ENCODE peak calls at places on chromosome 6, in ten cellular contexts. J, B, K, L, V, A, D, C, T and M are unnamed samples.

GRCh38 chr6:114187563-114187962 is 155.3 kb downstream of the HS3ST5 start:
- DNase-seq in J (no peak), B (no peak), K (no peak), L (no peak), V (no peak), A (no peak), D (no peak), C (no peak), T (no peak), M (no peak)

GRCh38 chr6:146857960-146858308 is 259.2 kb downstream of the ADGB start:
- DNase-seq in J (no peak), B (no peak), K (no peak), L (no peak), V (peak; percentile 65), A (peak; percentile 2), D (no peak), C (peak; percentile 80), T (no peak), M (peak; percentile 50)

GRCh38 chr6:56613247-56613851 is 29.3 kb downstream of the DST start:
- DNase-seq in J (no peak), B (no peak), K (no peak), L (no peak), V (no peak), A (no peak), D (no peak), C (no peak), T (no peak), M (no peak)

GRCh38 chr6:84739866-84740208 is 24.6 kb downstream of the TBX18 start:
- DNase-seq in J (no peak), B (no peak), K (no peak), L (no peak), V (no peak), A (no peak), D (no peak), C (no peak), T (no peak), M (no peak)

GRCh38 chr6:94045473-94045872 is 626.1 kb upstream of the EPHA7 start:
- DNase-seq in J (no peak), B (no peak), K (no peak), L (no peak), V (no peak), A (no peak), D (no peak), C (peak; percentile 28), T (no peak), M (no peak)

GRCh38 chr6:154995241-154996162 is at the start of gene TIAM2:
- DNase-seq in J (no peak), B (no peak), K (no peak), L (peak; percentile 29), V (no peak), A (peak; percentile 25), D (peak; percentile 67), C (peak; percentile 68), T (no peak), M (no peak)

GRCh38 chr6:105120570-105120969 is 59.2 kb downstream of the POPDC3 start:
- DNase-seq in J (no peak), B (no peak), K (no peak), L (no peak), V (no peak), A (no peak), D (no peak), C (no peak), T (no peak), M (no peak)

GRCh38 chr6:108588586-108588985 is 27.9 kb downstream of the FOXO3 start:
- DNase-seq in J (no peak), B (no peak), K (no peak), L (peak; percentile 68), V (no peak), A (no peak), D (peak; percentile 67), C (peak; percentile 38), T (no peak), M (no peak)

GRCh38 chr6:140079328-140079727 is 704.9 kb upstream of the CITED2 start:
- DNase-seq in J (peak; percentile 53), B (no peak), K (no peak), L (peak; percentile 98), V (no peak), A (no peak), D (no peak), C (peak; percentile 13), T (peak; percentile 22), M (no peak)

GRCh38 chr6:72619883-72620696 is 1.8 kb upstream of the KCNQ5 start:
- DNase-seq in J (no peak), B (peak; percentile 50), K (peak; percentile 34), L (peak; percentile 51), V (peak; percentile 81), A (no peak), D (no peak), C (peak; percentile 31), T (no peak), M (peak; percentile 61)

GRCh38 chr6:131295081-131295480 is 159.8 kb downstream of the AKAP7 start:
- DNase-seq in J (no peak), B (no peak), K (no peak), L (no peak), V (no peak), A (no peak), D (no peak), C (no peak), T (no peak), M (no peak)

GRCh38 chr6:90251295-90251992 is 45.2 kb downstream of the BACH2 start:
- DNase-seq in J (no peak), B (no peak), K (no peak), L (no peak), V (no peak), A (no peak), D (no peak), C (no peak), T (no peak), M (no peak)

GRCh38 chr6:20870493-20870892 is 336.2 kb downstream of the CDKAL1 start:
- DNase-seq in J (no peak), B (no peak), K (no peak), L (no peak), V (peak; percentile 22), A (no peak), D (no peak), C (no peak), T (no peak), M (no peak)

GRCh38 chr6:39696986-39697788 is 28.0 kb downstream of the KIF6 start:
- DNase-seq in J (no peak), B (no peak), K (no peak), L (no peak), V (no peak), A (no peak), D (no peak), C (no peak), T (no peak), M (no peak)

GRCh38 chr6:43277643-43278523 is 20.2 kb upstream of the SLC22A7 start:
- DNase-seq in J (no peak), B (no peak), K (no peak), L (no peak), V (no peak), A (no peak), D (no peak), C (no peak), T (no peak), M (no peak)

GRCh38 chr6:48825501-48826317 is 637.3 kb downstream of the MMUT start:
- DNase-seq in J (no peak), B (no peak), K (no peak), L (peak; percentile 59), V (no peak), A (no peak), D (no peak), C (no peak), T (no peak), M (no peak)
- H3K27ac ChIP-seq in J (no peak overlapping the region), B (no peak overlapping the region), K (no peak overlapping the region), L (no peak overlapping the region), V (no peak overlapping the region), A (peak overlapping the region; percentile 81), D (peak overlapping the region; percentile 99), C (no peak overlapping the region), T (no peak overlapping the region), M (no peak overlapping the region)

GRCh38 chr6:14335071-14335470 is 217.5 kb downstream of the CD83 start:
- DNase-seq in J (no peak), B (no peak), K (no peak), L (no peak), V (no peak), A (no peak), D (no peak), C (no peak), T (no peak), M (no peak)
- H3K27ac ChIP-seq in J (no peak overlapping the region), B (no peak overlapping the region), K (no peak overlapping the region), L (no peak overlapping the region), V (no peak overlapping the region), A (no peak overlapping the region), D (no peak overlapping the region), C (no peak overlapping the region), T (no peak overlapping the region), M (no peak overlapping the region)

GRCh38 chr6:137210903-137211302 is 8.3 kb downstream of the IFNGR1 start:
- DNase-seq in J (no peak), B (no peak), K (no peak), L (peak; percentile 83), V (no peak), A (no peak), D (no peak), C (no peak), T (no peak), M (no peak)
- H3K27ac ChIP-seq in J (no peak overlapping the region), B (peak overlapping the region; percentile 6), K (no peak overlapping the region), L (no peak overlapping the region), V (no peak overlapping the region), A (no peak overlapping the region), D (no peak overlapping the region), C (no peak overlapping the region), T (peak overlapping the region; percentile 12), M (no peak overlapping the region)

GRCh38 chr6:31899882-31900722 is 1.8 kb downstream of the ZBTB12 start:
- DNase-seq in J (no peak), B (no peak), K (no peak), L (no peak), V (no peak), A (no peak), D (no peak), C (no peak), T (peak; percentile 31), M (no peak)

GRCh38 chr6:31901415-31901952 is 402 bp downstream of the ZBTB12 start:
- DNase-seq in J (no peak), B (peak; percentile 75), K (peak; percentile 55), L (peak; percentile 66), V (peak; percentile 85), A (peak; percentile 31), D (no peak), C (peak; percentile 54), T (peak; percentile 77), M (peak; percentile 75)

GRCh38 chr6:31901953-31902643 is at the start of gene ZBTB12:
- DNase-seq in J (peak; percentile 96), B (peak; percentile 93), K (peak; percentile 84), L (peak; percentile 98), V (peak; percentile 98), A (peak; percentile 77), D (peak; percentile 94), C (peak; percentile 94), T (peak; percentile 94), M (peak; percentile 93)

GRCh38 chr6:31899215-31899614 is 1.7 kb upstream of the EHMT2 start:
- DNase-seq in J (no peak), B (no peak), K (no peak), L (no peak), V (no peak), A (no peak), D (no peak), C (no peak), T (no peak), M (no peak)

DNA sequence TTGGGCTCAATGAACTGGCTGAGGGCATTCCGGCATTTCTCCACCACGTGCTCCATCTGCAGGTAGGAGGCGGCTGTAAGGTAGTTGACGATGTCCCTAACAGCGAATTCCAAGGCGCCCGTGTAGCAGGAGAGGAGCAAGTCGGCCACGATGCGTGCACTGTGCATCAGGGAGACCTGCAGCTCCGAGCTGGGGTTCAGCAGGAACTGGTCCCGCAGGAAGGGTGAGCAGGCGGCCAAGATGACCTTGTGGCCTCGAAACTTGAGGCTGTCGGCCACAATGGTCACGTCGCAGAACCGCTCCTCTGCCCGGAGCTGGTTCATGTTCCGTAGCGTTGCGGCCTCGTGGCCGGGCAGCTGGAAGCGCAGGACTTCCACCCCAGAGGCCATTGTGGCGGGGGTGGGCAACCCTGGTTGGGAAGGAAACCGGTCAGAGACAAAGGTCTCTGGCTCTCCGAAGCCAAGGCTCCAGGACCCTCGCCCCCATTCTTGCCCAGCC is 920 bp downstream of the ZBTB12 start:
- DNase-seq in J (no peak), B (no peak), K (no peak), L (no peak), V (peak; percentile 51), A (no peak), D (no peak), C (no peak), T (no peak), M (no peak)
- H3K27ac ChIP-seq in J (peak overlapping the region; percentile 23), B (no peak overlapping the region), K (no peak overlapping the region), L (peak overlapping the region; percentile 78), V (peak overlapping the region; percentile 84), A (peak overlapping the region; percentile 98), D (no peak overlapping the region), C (no peak overlapping the region), T (peak overlapping the region; percentile 91), M (peak overlapping the region; percentile 95)